ENCODE peak calls at places on chromosomes 7 and 10, in eight cellular contexts. One of them, this sample, is unnamed. For H3K36me3, the result is how much of the 10 kb centered on the place peaks cover.

GRCh38 chr10:128687408-128687807 is 561.2 kb upstream of the MKI67 start:
- DNase-seq in fibroblast of lung: no peak
- DNase-seq in kidney: no peak
- DNase-seq in cardiac muscle cell: no peak
- DNase-seq in kidney epithelial cell: no peak
- DNase-seq in iPS DF 6.9: no peak
- DNase-seq in CD8-positive, alpha-beta T cell: no peak
- DNase-seq in NT2/D1: no peak
- DNase-seq in this sample: no peak

GRCh38 chr10:13483951-13484350 is 44.9 kb downstream of the BEND7 start:
- DNase-seq in fibroblast of lung: no peak
- DNase-seq in kidney: no peak
- DNase-seq in cardiac muscle cell: no peak
- DNase-seq in kidney epithelial cell: no peak
- DNase-seq in iPS DF 6.9: no peak
- DNase-seq in CD8-positive, alpha-beta T cell: no peak
- DNase-seq in NT2/D1: no peak
- DNase-seq in this sample: no peak

GRCh38 chr7:76509931-76510877 is at the start of gene UPK3B:
- DNase-seq in fibroblast of lung: no peak
- DNase-seq in kidney: peak
- DNase-seq in cardiac muscle cell: peak
- DNase-seq in kidney epithelial cell: no peak
- DNase-seq in iPS DF 6.9: peak
- DNase-seq in CD8-positive, alpha-beta T cell: no peak
- DNase-seq in NT2/D1: no peak
- DNase-seq in this sample: no peak

GRCh38 chr10:49526624-49527023 is 12.3 kb downstream of the ERCC6 start:
- DNase-seq in fibroblast of lung: no peak
- DNase-seq in kidney: no peak
- DNase-seq in cardiac muscle cell: no peak
- DNase-seq in kidney epithelial cell: no peak
- DNase-seq in iPS DF 6.9: no peak
- DNase-seq in CD8-positive, alpha-beta T cell: no peak
- DNase-seq in NT2/D1: no peak
- DNase-seq in this sample: no peak

GRCh38 chr10:76559889-76560215 is 1077.8 kb downstream of the KCNMA1 start:
- DNase-seq in fibroblast of lung: peak
- DNase-seq in kidney: no peak
- DNase-seq in cardiac muscle cell: no peak
- DNase-seq in kidney epithelial cell: no peak
- DNase-seq in iPS DF 6.9: no peak
- DNase-seq in CD8-positive, alpha-beta T cell: no peak
- DNase-seq in NT2/D1: no peak
- DNase-seq in this sample: no peak

GRCh38 chr10:114045071-114045737 is 1.5 kb downstream of the ADRB1 start:
- DNase-seq in fibroblast of lung: no peak
- DNase-seq in kidney: no peak
- DNase-seq in cardiac muscle cell: peak
- DNase-seq in kidney epithelial cell: no peak
- DNase-seq in iPS DF 6.9: no peak
- DNase-seq in CD8-positive, alpha-beta T cell: no peak
- DNase-seq in NT2/D1: no peak
- DNase-seq in this sample: no peak

GRCh38 chr10:5891009-5891408 is 966 bp downstream of the FBH1 start:
- DNase-seq in fibroblast of lung: no peak
- DNase-seq in kidney: no peak
- DNase-seq in cardiac muscle cell: no peak
- DNase-seq in kidney epithelial cell: no peak
- DNase-seq in iPS DF 6.9: no peak
- DNase-seq in CD8-positive, alpha-beta T cell: no peak
- DNase-seq in NT2/D1: no peak
- DNase-seq in this sample: no peak

GRCh38 chr10:62652114-62652513 is 152.4 kb upstream of the ADO start:
- DNase-seq in fibroblast of lung: no peak
- DNase-seq in kidney: no peak
- DNase-seq in cardiac muscle cell: no peak
- DNase-seq in kidney epithelial cell: no peak
- DNase-seq in iPS DF 6.9: no peak
- DNase-seq in CD8-positive, alpha-beta T cell: no peak
- DNase-seq in NT2/D1: no peak
- DNase-seq in this sample: no peak

GRCh38 chr7:26159243-26159642 is 7.2 kb downstream of the NFE2L3 start:
- DNase-seq in fibroblast of lung: no peak
- DNase-seq in kidney: no peak
- DNase-seq in cardiac muscle cell: no peak
- DNase-seq in kidney epithelial cell: no peak
- DNase-seq in iPS DF 6.9: no peak
- DNase-seq in CD8-positive, alpha-beta T cell: no peak
- DNase-seq in NT2/D1: no peak
- DNase-seq in this sample: no peak

GRCh38 chr10:124552877-124553276 is 91.3 kb downstream of the LHPP start:
- DNase-seq in fibroblast of lung: no peak
- DNase-seq in kidney: no peak
- DNase-seq in cardiac muscle cell: no peak
- DNase-seq in kidney epithelial cell: no peak
- DNase-seq in iPS DF 6.9: no peak
- DNase-seq in CD8-positive, alpha-beta T cell: no peak
- DNase-seq in NT2/D1: no peak
- DNase-seq in this sample: no peak

GRCh38 chr7:103951311-103951710 is 38.1 kb downstream of the RELN start:
- DNase-seq in fibroblast of lung: no peak
- DNase-seq in kidney: no peak
- DNase-seq in cardiac muscle cell: no peak
- DNase-seq in kidney epithelial cell: peak
- DNase-seq in iPS DF 6.9: no peak
- DNase-seq in CD8-positive, alpha-beta T cell: no peak
- DNase-seq in NT2/D1: no peak
- DNase-seq in this sample: no peak

GRCh38 chr7:29005829-29006228 is 47.7 kb upstream of the TRIL start:
- DNase-seq in fibroblast of lung: peak
- DNase-seq in kidney: no peak
- DNase-seq in cardiac muscle cell: no peak
- DNase-seq in kidney epithelial cell: peak
- DNase-seq in iPS DF 6.9: no peak
- DNase-seq in CD8-positive, alpha-beta T cell: no peak
- DNase-seq in NT2/D1: no peak
- DNase-seq in this sample: no peak

GRCh38 chr7:22665816-22666375 is 61.1 kb upstream of the IL6 start:
- DNase-seq in fibroblast of lung: peak
- DNase-seq in kidney: no peak
- DNase-seq in cardiac muscle cell: no peak
- DNase-seq in kidney epithelial cell: no peak
- DNase-seq in iPS DF 6.9: no peak
- DNase-seq in CD8-positive, alpha-beta T cell: no peak
- DNase-seq in NT2/D1: no peak
- DNase-seq in this sample: no peak

GRCh38 chr7:137462074-137462715 is 118.7 kb upstream of the PTN start:
- DNase-seq in fibroblast of lung: peak
- DNase-seq in kidney: no peak
- DNase-seq in cardiac muscle cell: no peak
- DNase-seq in kidney epithelial cell: no peak
- DNase-seq in iPS DF 6.9: no peak
- DNase-seq in CD8-positive, alpha-beta T cell: no peak
- DNase-seq in NT2/D1: no peak
- DNase-seq in this sample: no peak

GRCh38 chr10:101080933-101081546 is 19.3 kb downstream of the KAZALD1 start:
- DNase-seq in fibroblast of lung: peak
- DNase-seq in kidney: no peak
- DNase-seq in cardiac muscle cell: peak
- DNase-seq in kidney epithelial cell: no peak
- DNase-seq in iPS DF 6.9: no peak
- DNase-seq in CD8-positive, alpha-beta T cell: no peak
- DNase-seq in NT2/D1: no peak
- DNase-seq in this sample: peak

GRCh38 chr7:4699897-4700296 is 17.8 kb downstream of the FOXK1 start:
- DNase-seq in fibroblast of lung: no peak
- DNase-seq in kidney: peak
- DNase-seq in cardiac muscle cell: no peak
- DNase-seq in kidney epithelial cell: no peak
- DNase-seq in iPS DF 6.9: no peak
- DNase-seq in CD8-positive, alpha-beta T cell: no peak
- DNase-seq in NT2/D1: no peak
- DNase-seq in this sample: peak

GRCh38 chr10:100637785-100638184 is 102.0 kb downstream of the HIF1AN start:
- DNase-seq in fibroblast of lung: no peak
- DNase-seq in kidney: no peak
- DNase-seq in cardiac muscle cell: peak
- DNase-seq in kidney epithelial cell: no peak
- DNase-seq in iPS DF 6.9: no peak
- DNase-seq in CD8-positive, alpha-beta T cell: no peak
- DNase-seq in NT2/D1: peak
- DNase-seq in this sample: no peak

DNA sequence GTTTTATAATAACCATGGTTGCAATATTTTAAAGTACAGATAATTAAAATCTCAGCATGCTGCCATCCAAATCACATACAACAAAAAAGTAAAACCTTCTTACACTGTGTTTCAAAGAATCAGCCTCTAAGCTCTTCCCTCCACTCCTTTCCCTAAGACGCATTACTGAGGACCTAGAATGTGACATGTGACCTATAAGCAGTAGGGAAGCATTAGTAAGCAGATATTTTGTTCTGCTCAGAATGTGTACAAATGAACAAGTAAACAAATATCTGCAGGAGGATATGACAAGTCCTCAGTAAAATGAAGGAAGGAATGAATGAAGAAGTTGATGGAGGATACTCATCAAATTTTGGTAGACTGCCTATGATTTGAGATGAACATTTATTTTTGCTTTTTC is 49.1 kb downstream of the RAB11FIP2 start:
- DNase-seq in fibroblast of lung: no peak
- DNase-seq in kidney: no peak
- DNase-seq in cardiac muscle cell: no peak
- DNase-seq in kidney epithelial cell: no peak
- DNase-seq in iPS DF 6.9: no peak
- DNase-seq in CD8-positive, alpha-beta T cell: no peak
- DNase-seq in NT2/D1: no peak
- DNase-seq in this sample: no peak
- H3K4me3 ChIP-seq in fibroblast of lung: no peak
- H3K4me3 ChIP-seq in kidney: no peak
- H3K4me3 ChIP-seq in cardiac muscle cell: no peak
- H3K4me3 ChIP-seq in kidney epithelial cell: no peak
- H3K4me3 ChIP-seq in iPS DF 6.9: no peak
- H3K4me3 ChIP-seq in CD8-positive, alpha-beta T cell: no peak
- H3K4me3 ChIP-seq in NT2/D1: no peak
- H3K4me3 ChIP-seq in this sample: no peak

GRCh38 chr7:116897661-116898060 is 35.3 kb downstream of the CAPZA2 start:
- DNase-seq in fibroblast of lung: no peak
- DNase-seq in kidney: no peak
- DNase-seq in cardiac muscle cell: no peak
- DNase-seq in kidney epithelial cell: no peak
- DNase-seq in iPS DF 6.9: no peak
- DNase-seq in CD8-positive, alpha-beta T cell: no peak
- DNase-seq in NT2/D1: no peak
- DNase-seq in this sample: no peak

GRCh38 chr7:116901143-116901542 is 38.8 kb downstream of the CAPZA2 start:
- DNase-seq in fibroblast of lung: no peak
- DNase-seq in kidney: no peak
- DNase-seq in cardiac muscle cell: no peak
- DNase-seq in kidney epithelial cell: no peak
- DNase-seq in iPS DF 6.9: no peak
- DNase-seq in CD8-positive, alpha-beta T cell: no peak
- DNase-seq in NT2/D1: no peak
- DNase-seq in this sample: no peak

GRCh38 chr7:116899308-116899707 is 36.9 kb downstream of the CAPZA2 start:
- DNase-seq in fibroblast of lung: peak
- DNase-seq in kidney: no peak
- DNase-seq in cardiac muscle cell: no peak
- DNase-seq in kidney epithelial cell: no peak
- DNase-seq in iPS DF 6.9: no peak
- DNase-seq in CD8-positive, alpha-beta T cell: no peak
- DNase-seq in NT2/D1: no peak
- DNase-seq in this sample: no peak

GRCh38 chr7:116906391-116906790 is 44.0 kb downstream of the CAPZA2 start:
- DNase-seq in fibroblast of lung: no peak
- DNase-seq in kidney: no peak
- DNase-seq in cardiac muscle cell: no peak
- DNase-seq in kidney epithelial cell: no peak
- DNase-seq in iPS DF 6.9: no peak
- DNase-seq in CD8-positive, alpha-beta T cell: no peak
- DNase-seq in NT2/D1: no peak
- DNase-seq in this sample: no peak

DNA sequence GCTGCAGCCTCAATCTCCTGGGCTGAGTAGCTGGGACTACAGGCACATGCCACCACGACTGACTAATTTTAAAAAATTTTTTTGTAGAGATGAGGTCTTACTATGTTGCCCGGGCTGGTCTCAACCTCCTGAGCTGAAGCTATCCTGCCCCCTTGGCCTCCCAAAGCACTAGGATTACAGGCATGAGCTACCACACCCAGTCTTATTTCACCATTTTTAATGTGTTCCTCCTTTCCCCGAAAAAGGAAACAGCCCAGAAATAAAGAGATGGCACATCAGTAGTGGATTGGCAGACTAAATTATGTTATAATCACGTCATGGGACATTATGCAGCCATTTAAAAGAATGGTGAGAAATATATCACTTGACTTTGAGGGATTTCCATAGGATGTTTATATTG is 40.4 kb downstream of the CAPZA2 start:
- DNase-seq in fibroblast of lung: no peak
- DNase-seq in kidney: no peak
- DNase-seq in cardiac muscle cell: no peak
- DNase-seq in kidney epithelial cell: no peak
- DNase-seq in iPS DF 6.9: no peak
- DNase-seq in CD8-positive, alpha-beta T cell: no peak
- DNase-seq in NT2/D1: no peak
- DNase-seq in this sample: no peak
- H3K36me3 ChIP-seq in fibroblast of lung: under half
- H3K36me3 ChIP-seq in kidney: under half
- H3K36me3 ChIP-seq in cardiac muscle cell: half or more
- H3K36me3 ChIP-seq in kidney epithelial cell: under half
- H3K36me3 ChIP-seq in iPS DF 6.9: under half
- H3K36me3 ChIP-seq in CD8-positive, alpha-beta T cell: under half
- H3K36me3 ChIP-seq in NT2/D1: under half
- H3K36me3 ChIP-seq in this sample: under half

GRCh38 chr10:122114156-122114747 is 125.3 kb downstream of the TACC2 start:
- DNase-seq in fibroblast of lung: peak
- DNase-seq in kidney: no peak
- DNase-seq in cardiac muscle cell: no peak
- DNase-seq in kidney epithelial cell: no peak
- DNase-seq in iPS DF 6.9: no peak
- DNase-seq in CD8-positive, alpha-beta T cell: no peak
- DNase-seq in NT2/D1: no peak
- DNase-seq in this sample: no peak
- H3K4me3 ChIP-seq in fibroblast of lung: peak
- H3K4me3 ChIP-seq in kidney: peak
- H3K4me3 ChIP-seq in cardiac muscle cell: peak
- H3K4me3 ChIP-seq in kidney epithelial cell: peak
- H3K4me3 ChIP-seq in iPS DF 6.9: peak
- H3K4me3 ChIP-seq in CD8-positive, alpha-beta T cell: no peak
- H3K4me3 ChIP-seq in NT2/D1: peak
- H3K4me3 ChIP-seq in this sample: peak

DNA sequence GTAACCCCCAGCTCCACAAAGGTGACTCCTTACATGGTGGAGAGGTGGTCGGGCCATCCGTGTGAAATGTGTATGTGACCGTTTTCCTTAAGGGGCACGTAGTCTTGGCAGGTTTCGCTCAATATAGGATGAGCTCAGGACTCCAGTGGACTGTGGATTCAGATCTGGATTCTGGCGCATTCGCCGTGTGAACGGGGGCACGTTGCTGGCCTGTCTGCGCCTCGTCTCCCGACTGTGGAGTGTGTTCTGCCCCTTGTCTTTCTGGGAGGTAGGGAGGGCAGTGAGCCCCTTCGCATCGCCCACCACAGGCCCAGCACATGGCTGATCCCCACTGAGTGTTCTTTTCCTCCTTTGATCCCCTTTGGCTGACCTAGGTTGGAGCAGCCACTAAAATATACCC is 165.1 kb downstream of the EGFR start:
- DNase-seq in fibroblast of lung: no peak
- DNase-seq in kidney: no peak
- DNase-seq in cardiac muscle cell: no peak
- DNase-seq in kidney epithelial cell: no peak
- DNase-seq in iPS DF 6.9: no peak
- DNase-seq in CD8-positive, alpha-beta T cell: no peak
- DNase-seq in NT2/D1: no peak
- DNase-seq in this sample: no peak
- H3K36me3 ChIP-seq in fibroblast of lung: under half
- H3K36me3 ChIP-seq in kidney: under half
- H3K36me3 ChIP-seq in cardiac muscle cell: under half
- H3K36me3 ChIP-seq in kidney epithelial cell: under half
- H3K36me3 ChIP-seq in iPS DF 6.9: under half
- H3K36me3 ChIP-seq in CD8-positive, alpha-beta T cell: under half
- H3K36me3 ChIP-seq in NT2/D1: under half
- H3K36me3 ChIP-seq in this sample: under half

This sample was measured in HAP-1.